ENCODE peak calls at places on chromosomes 13 and 19, in eight cellular contexts. R is MG63; E is substantia nigra; P is CD8-positive, alpha-beta memory T cell; Z is AG09319; J is stimulated activated naive CD8-positive, alpha-beta T cell treated with anti-CD3 and anti-CD28 coated beads, Interleukin-15, amount 100 ng/mL, for 72 hours; O is T-helper 1 cell; N is neural progenitor cell. C is an unnamed sample.

GRCh38 chr19:55913643-55914268 is 18.4 kb downstream of the NLRP13 start:
- DNase-seq in R (peak), E (no peak), P (no peak), Z (no peak), J (no peak), O (no peak), N (no peak), C (no peak)

GRCh38 chr13:43815204-43815603 is 28.4 kb upstream of the ENOX1 start:
- DNase-seq in R (peak), E (no peak), P (no peak), Z (no peak), J (no peak), O (no peak), N (no peak), C (no peak)

GRCh38 chr19:15223649-15224371 is 8.4 kb downstream of the EPHX3 start:
- DNase-seq in R (no peak), E (peak), P (no peak), Z (no peak), J (no peak), O (no peak), N (peak), C (no peak)

GRCh38 chr19:18470153-18470552 is 32.2 kb upstream of the ISYNA1 start:
- DNase-seq in R (no peak), E (no peak), P (no peak), Z (no peak), J (no peak), O (no peak), N (peak), C (no peak)

GRCh38 chr13:73943137-73943964 is 190.9 kb downstream of the KLF12 start:
- DNase-seq in R (no peak), E (no peak), P (peak), Z (no peak), J (no peak), O (no peak), N (no peak), C (no peak)

GRCh38 chr13:71758823-71759222 is 108.2 kb downstream of the DACH1 start:
- DNase-seq in R (no peak), E (no peak), P (no peak), Z (no peak), J (no peak), O (no peak), N (no peak), C (no peak)

GRCh38 chr19:48959341-48960239 is 4.9 kb downstream of the BAX start:
- DNase-seq in R (no peak), E (no peak), P (no peak), Z (no peak), J (no peak), O (no peak), N (no peak), C (no peak)

GRCh38 chr19:19485161-19485997 is 30.0 kb downstream of the TSSK6 start:
- DNase-seq in R (no peak), E (no peak), P (no peak), Z (no peak), J (no peak), O (no peak), N (no peak), C (no peak)

GRCh38 chr13:73835138-73835721 is 299.0 kb downstream of the KLF12 start:
- DNase-seq in R (no peak), E (no peak), P (peak), Z (no peak), J (peak), O (no peak), N (peak), C (no peak)

GRCh38 chr13:75226755-75227435 is 255.1 kb downstream of the TBC1D4 start:
- DNase-seq in R (peak), E (no peak), P (no peak), Z (peak), J (no peak), O (no peak), N (no peak), C (no peak)

GRCh38 chr13:45521292-45521691 is 56.6 kb downstream of the COG3 start:
- DNase-seq in R (no peak), E (no peak), P (no peak), Z (no peak), J (no peak), O (no peak), N (no peak), C (no peak)

C was measured in effector memory CD8-positive, alpha-beta T cell.